ENCODE peak calls at places on chromosomes 13 and 19, in five cellular contexts. B is mammary epithelial cell; D is CD8-positive, alpha-beta T cell; N is tibial nerve; L is neural crest cell. T is an unnamed sample.

GRCh38 chr19:48896191-48896720 is 2.3 kb downstream of the TULP2 start:
- DNase-seq in B (no peak), D (peak), N (peak), L (peak), T (no peak)

GRCh38 chr13:41941174-41941573 is 19.7 kb downstream of the VWA8 start:
- DNase-seq in B (no peak), D (no peak), N (no peak), L (no peak), T (no peak)

GRCh38 chr13:43785681-43786471 is 896 bp downstream of the ENOX1 start:
- DNase-seq in B (peak), D (no peak), N (peak), L (peak), T (peak)

GRCh38 chr13:114078501-114079451 is 53.6 kb downstream of the RASA3 start:
- DNase-seq in B (peak), D (peak), N (peak), L (no peak), T (peak)

GRCh38 chr13:67643656-67644055 is 413.5 kb upstream of the PCDH9 start:
- DNase-seq in B (no peak), D (no peak), N (no peak), L (no peak), T (no peak)

GRCh38 chr13:25178070-25178469 is 6.0 kb upstream of the AMER2 start:
- DNase-seq in B (no peak), D (no peak), N (no peak), L (no peak), T (no peak)

GRCh38 chr19:16461630-16462051 is 10.1 kb downstream of the EPS15L1 start:
- DNase-seq in B (no peak), D (no peak), N (no peak), L (no peak), T (no peak)

GRCh38 chr19:33392341-33393285 is 19.1 kb downstream of the CEBPG start:
- DNase-seq in B (no peak), D (no peak), N (peak), L (no peak), T (no peak)

GRCh38 chr19:16435999-16436650 is 35.6 kb downstream of the EPS15L1 start:
- DNase-seq in B (no peak), D (no peak), N (no peak), L (no peak), T (no peak)

DNA sequence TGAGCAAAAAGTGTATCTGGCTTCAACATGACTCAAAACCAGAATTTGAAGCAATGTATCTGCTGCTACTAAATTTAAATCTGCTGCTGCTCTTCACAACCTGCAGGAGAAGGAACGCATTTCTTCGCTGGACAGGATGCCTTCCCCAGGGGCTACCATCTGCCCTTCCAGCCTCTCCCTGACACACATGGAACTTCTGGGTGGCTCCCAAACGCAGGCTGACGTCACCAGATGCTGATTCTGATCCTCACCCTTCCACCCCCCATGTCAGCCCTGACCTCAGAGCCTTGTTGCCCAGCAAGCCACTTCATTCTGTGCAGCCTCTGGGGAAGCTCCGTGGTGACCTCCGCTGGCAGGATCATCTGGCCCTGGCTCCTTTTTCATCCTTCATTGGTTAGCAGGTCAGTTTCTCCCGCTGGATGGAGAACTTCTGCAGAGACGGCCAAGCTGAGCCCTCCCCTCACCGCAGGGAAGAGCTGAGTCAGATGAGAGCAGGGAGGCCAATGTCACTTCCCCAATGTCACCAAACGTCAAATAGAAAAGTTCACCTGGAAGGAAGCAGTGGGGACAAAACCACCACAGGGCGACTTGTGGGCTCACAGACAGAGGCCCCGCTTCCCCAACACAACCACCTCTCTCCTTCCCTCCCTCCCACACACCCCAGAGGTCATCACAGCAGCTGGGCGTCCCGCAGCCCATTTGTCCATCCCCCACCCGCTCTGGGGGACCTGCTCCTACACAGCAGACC is 14.0 kb upstream of the RAB20 start:
- DNase-seq in B (no peak), D (no peak), N (no peak), L (no peak), T (no peak)
- TF ChIP-seq CTCF in B (no peak), D (no peak), N (no peak), L (no peak), T (no peak)

GRCh38 chr13:76016799-76017198 is 380.7 kb downstream of the LMO7 start:
- DNase-seq in B (peak), D (no peak), N (no peak), L (no peak), T (no peak)
- TF ChIP-seq CTCF in B (peak), D (peak), N (peak), L (peak), T (no peak)

DNA sequence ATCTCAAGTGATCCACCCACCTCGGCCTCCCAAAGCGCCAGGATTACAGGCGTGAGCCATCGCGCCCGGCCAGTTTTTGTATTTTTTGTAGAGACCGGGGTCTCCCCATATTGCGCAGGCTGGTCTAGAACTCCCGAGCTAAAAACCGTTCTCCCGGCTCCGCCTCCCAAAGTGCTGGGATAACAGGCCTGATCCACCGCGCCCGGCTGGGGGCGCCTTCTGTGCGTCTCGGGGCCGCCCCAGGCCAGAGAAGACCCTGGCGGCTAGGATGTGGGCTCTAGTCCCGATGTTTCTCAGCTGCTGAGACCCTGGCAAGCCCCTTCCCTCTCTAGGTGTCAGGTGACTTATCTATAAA is 3.6 kb downstream of the ARHGAP45 start:
- DNase-seq in B (no peak), D (no peak), N (no peak), L (no peak), T (no peak)
- TF ChIP-seq CTCF in B (no peak), D (no peak), N (no peak), L (peak), T (no peak)

GRCh38 chr19:1843646-1844394 is 4.5 kb downstream of the REXO1 start:
- DNase-seq in B (no peak), D (no peak), N (no peak), L (no peak), T (no peak)
- TF ChIP-seq CTCF in B (no peak), D (no peak), N (no peak), L (peak), T (no peak)

DNA sequence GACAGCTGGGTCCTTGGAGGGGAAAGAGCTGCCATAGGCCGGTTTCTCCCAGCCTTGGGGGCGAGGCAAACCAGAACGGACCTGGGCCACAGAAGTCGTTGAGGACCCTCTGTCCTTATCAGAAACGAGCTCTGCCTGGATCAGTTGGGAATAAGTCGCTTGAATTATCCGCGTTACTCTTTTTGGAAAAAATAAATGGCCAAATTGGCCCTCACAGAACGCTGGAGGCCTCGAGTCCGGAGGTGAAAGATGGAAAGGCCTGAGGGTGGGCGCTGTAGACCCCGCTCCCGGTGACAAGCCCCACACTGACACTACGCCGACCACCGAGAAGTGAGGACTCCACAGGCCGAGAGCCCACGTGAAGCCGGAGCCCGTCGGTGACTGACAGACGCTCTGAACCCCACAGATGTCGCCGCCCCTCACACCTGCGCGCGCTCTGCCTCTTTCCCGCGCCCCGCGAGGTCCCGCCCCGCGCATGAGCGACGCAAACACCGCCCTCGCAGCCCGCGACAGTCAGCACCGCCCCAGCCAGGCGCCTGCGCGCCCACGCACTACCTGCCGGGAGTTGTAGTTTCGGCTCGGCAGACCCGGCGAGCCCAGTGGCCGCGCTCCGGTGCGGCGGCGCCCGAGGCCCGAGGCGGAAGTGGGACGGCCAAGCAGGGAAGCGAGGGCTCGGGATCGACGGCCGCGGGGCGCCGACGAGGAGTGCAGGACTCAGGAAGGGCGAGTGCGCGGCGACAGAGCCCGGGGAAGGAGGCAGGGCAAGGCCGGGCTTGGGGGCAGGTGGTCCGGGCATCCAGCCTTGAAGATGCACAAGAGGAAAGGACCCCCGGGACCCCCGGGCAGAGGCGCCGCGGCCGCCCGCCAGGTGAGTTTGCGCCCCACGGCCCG is at the start of the genes BRME1 and CC2D1A:
- DNase-seq in B (peak), D (peak), N (peak), L (peak), T (peak)
- TF ChIP-seq CTCF in B (no peak), D (no peak), N (no peak), L (no peak), T (no peak)

GRCh38 chr13:94115054-94115453 is 364.4 kb downstream of the DCT start:
- DNase-seq in B (no peak), D (no peak), N (no peak), L (no peak), T (no peak)
- TF ChIP-seq CTCF in B (peak), D (no peak), N (no peak), L (peak), T (no peak)

GRCh38 chr19:43809762-43810696 is 7.8 kb upstream of the LYPD5 start:
- DNase-seq in B (peak), D (no peak), N (no peak), L (no peak), T (no peak)
- TF ChIP-seq CTCF in B (peak), D (peak), N (peak), L (peak), T (no peak)

T was measured in omental fat pad.